ENCODE peak calls at places on chromosomes 2 and 18, in ten cellular contexts. G is hepatocyte; D is tibial artery; B is heart left ventricle; N is mucosa of descending colon; T is A549; O is aorta; V is right lobe of liver; W is CD8-positive, alpha-beta T cell; H is AG04450. F is an unnamed sample.

GRCh38 chr2:135744761-135745314 is 3.2 kb downstream of the UBXN4 start:
- DNase-seq in G (peak; percentile 39), D (no peak), B (no peak), N (no peak), T (peak; percentile 73), O (no peak), V (no peak), W (no peak), H (no peak), F (no peak)

GRCh38 chr2:122029945-122030344 is 274.5 kb downstream of the TSN start:
- DNase-seq in G (no peak), D (no peak), B (no peak), N (no peak), T (no peak), O (no peak), V (no peak), W (no peak), H (no peak), F (no peak)

GRCh38 chr2:142824756-142825155 is 52.7 kb upstream of the KYNU start:
- DNase-seq in G (no peak), D (no peak), B (no peak), N (no peak), T (no peak), O (no peak), V (no peak), W (no peak), H (no peak), F (no peak)

GRCh38 chr2:28088970-28089369 is 198.4 kb downstream of the BABAM2 start:
- DNase-seq in G (no peak), D (no peak), B (no peak), N (no peak), T (peak; percentile 27), O (no peak), V (no peak), W (no peak), H (no peak), F (no peak)

GRCh38 chr2:219207884-219208740 is 1.5 kb downstream of the ZFAND2B start:
- DNase-seq in G (peak; percentile 31), D (no peak), B (no peak), N (no peak), T (no peak), O (no peak), V (no peak), W (no peak), H (no peak), F (peak; percentile 87)

GRCh38 chr2:23843051-23843976 is 83.6 kb downstream of the ATAD2B start:
- DNase-seq in G (no peak), D (no peak), B (no peak), N (no peak), T (no peak), O (no peak), V (no peak), W (no peak), H (no peak), F (no peak)

GRCh38 chr2:57888463-57888862 is 158.1 kb upstream of the VRK2 start:
- DNase-seq in G (no peak), D (no peak), B (no peak), N (no peak), T (no peak), O (no peak), V (no peak), W (no peak), H (no peak), F (no peak)

GRCh38 chr2:86360781-86361180 is 23.4 kb upstream of the REEP1 start:
- DNase-seq in G (no peak), D (no peak), B (no peak), N (no peak), T (no peak), O (no peak), V (no peak), W (no peak), H (no peak), F (peak; percentile 64)

GRCh38 chr2:133600231-133600630 is 32.0 kb upstream of the NCKAP5 start:
- DNase-seq in G (no peak), D (no peak), B (no peak), N (no peak), T (no peak), O (no peak), V (no peak), W (no peak), H (no peak), F (no peak)

GRCh38 chr2:159906315-159906714 is 108.3 kb upstream of the CD302 start:
- DNase-seq in G (peak; percentile 58), D (no peak), B (no peak), N (peak; percentile 63), T (no peak), O (no peak), V (no peak), W (no peak), H (no peak), F (no peak)

GRCh38 chr2:15805772-15806171 is 134.6 kb upstream of the MYCN start:
- DNase-seq in G (no peak), D (no peak), B (no peak), N (no peak), T (no peak), O (no peak), V (no peak), W (no peak), H (no peak), F (no peak)

GRCh38 chr2:15806801-15807417 is 133.4 kb upstream of the MYCN start:
- DNase-seq in G (no peak), D (no peak), B (no peak), N (no peak), T (no peak), O (no peak), V (no peak), W (no peak), H (no peak), F (no peak)

GRCh38 chr2:15804691-15805090 is 135.7 kb upstream of the MYCN start:
- DNase-seq in G (no peak), D (no peak), B (no peak), N (no peak), T (no peak), O (no peak), V (no peak), W (no peak), H (no peak), F (no peak)

GRCh38 chr2:15803987-15804619 is 136.2 kb upstream of the MYCN start:
- DNase-seq in G (no peak), D (no peak), B (no peak), N (no peak), T (no peak), O (no peak), V (no peak), W (no peak), H (no peak), F (no peak)

DNA sequence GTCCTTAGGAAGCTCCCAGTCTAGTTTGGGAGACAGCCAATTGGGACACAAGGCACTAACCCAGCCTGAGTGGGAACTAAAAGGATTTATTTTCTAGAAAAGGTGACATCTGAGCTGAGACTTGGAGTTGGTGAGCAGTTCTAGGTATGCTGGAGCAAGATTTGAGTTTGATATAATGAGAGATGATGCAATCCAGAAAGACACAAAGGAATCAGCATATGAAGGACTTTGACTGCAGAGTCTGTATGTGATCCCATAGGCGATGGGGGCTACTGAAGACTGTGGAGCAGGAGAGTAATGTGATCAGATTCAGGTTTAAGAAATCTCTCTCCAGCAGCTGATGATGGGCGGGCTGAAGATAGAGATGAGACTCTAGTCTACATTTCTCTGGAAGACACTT is 135.1 kb upstream of the MYCN start:
- DNase-seq in G (no peak), D (no peak), B (no peak), N (no peak), T (no peak), O (no peak), V (no peak), W (no peak), H (no peak), F (no peak)
- H3K9me3 ChIP-seq in G (no peaks in the 10 kb centered on the region), D (no peaks in the 10 kb centered on the region), B (no peaks in the 10 kb centered on the region), N (no peaks in the 10 kb centered on the region), T (no peaks in the 10 kb centered on the region), O (no peaks in the 10 kb centered on the region), V (no peaks in the 10 kb centered on the region), W (no peaks in the 10 kb centered on the region), H (peaks cover 48% of the 10 kb centered on the region), F (no peaks in the 10 kb centered on the region)

DNA sequence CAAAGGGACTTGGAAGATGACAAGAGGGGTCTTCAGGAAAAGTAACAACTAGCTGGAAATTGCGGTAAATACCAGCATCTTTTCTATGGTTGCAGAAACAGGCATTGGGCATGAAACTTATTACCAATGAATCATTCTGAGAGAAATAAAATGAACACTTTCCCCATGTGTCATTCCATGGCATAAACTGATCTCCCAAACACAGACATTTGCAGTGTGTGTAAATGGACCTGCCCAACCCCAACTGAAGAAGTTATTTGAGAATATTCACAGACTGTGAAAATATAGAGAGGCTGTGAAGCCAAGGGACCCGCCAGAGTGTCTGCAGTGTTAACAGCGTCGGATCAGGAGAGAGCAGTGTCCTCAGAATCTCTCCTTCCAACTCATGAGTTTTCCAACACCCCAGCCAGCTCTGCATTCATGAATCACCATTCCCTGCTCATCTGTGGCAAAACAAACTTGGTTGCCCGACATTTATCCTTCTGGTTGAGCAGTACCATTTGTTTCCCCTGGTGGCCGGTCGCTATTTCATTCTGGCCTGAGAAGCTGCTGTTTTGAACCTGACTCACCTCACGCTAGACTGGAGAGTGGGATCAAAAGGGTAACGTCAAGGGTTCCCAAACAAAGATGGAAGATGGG is 238.4 kb downstream of the PID1 start:
- DNase-seq in G (no peak), D (no peak), B (no peak), N (no peak), T (no peak), O (no peak), V (no peak), W (no peak), H (no peak), F (no peak)
- H3K9me3 ChIP-seq in G (no peaks in the 10 kb centered on the region), D (no peaks in the 10 kb centered on the region), B (no peaks in the 10 kb centered on the region), N (no peaks in the 10 kb centered on the region), T (no peaks in the 10 kb centered on the region), O (no peaks in the 10 kb centered on the region), V (no peaks in the 10 kb centered on the region), W (no peaks in the 10 kb centered on the region), H (peaks cover 10% of the 10 kb centered on the region), F (no peaks in the 10 kb centered on the region)

GRCh38 chr18:77248873-77249582 is 620 bp upstream of the GALR1 start:
- DNase-seq in G (no peak), D (no peak), B (no peak), N (no peak), T (no peak), O (no peak), V (no peak), W (no peak), H (no peak), F (no peak)
- H3K9me3 ChIP-seq in G (no peaks in the 10 kb centered on the region), D (no peaks in the 10 kb centered on the region), B (peaks cover 3% of the 10 kb centered on the region), N (no peaks in the 10 kb centered on the region), T (peaks cover 13% of the 10 kb centered on the region), O (peaks cover 8% of the 10 kb centered on the region), V (no peaks in the 10 kb centered on the region), W (no peaks in the 10 kb centered on the region), H (peaks cover 4% of the 10 kb centered on the region), F (peaks cover 7% of the 10 kb centered on the region)

DNA sequence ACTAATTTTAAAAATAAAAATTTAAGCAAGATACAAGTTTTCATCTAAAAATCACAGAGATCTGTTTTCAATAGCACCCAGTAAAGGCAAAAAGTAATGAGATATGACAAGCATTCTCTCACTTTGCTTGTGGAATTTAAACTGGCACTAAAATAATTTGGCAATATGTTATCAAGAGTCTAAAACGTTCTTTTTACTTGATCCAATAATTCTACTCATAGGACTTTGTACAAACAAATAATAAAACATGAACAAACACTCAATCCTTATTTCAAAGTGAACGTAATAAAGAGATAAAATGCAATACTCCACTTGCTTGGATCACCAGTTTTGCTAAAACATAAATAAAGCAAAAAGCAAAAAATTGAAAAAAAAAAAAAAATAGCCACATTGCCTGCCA is 30.4 kb downstream of the PIAS2 start:
- DNase-seq in G (no peak), D (no peak), B (no peak), N (no peak), T (no peak), O (no peak), V (no peak), W (no peak), H (no peak), F (no peak)
- H3K9me3 ChIP-seq in G (peaks cover 15% of the 10 kb centered on the region), D (peaks cover 14% of the 10 kb centered on the region), B (peaks cover 25% of the 10 kb centered on the region), N (peaks cover 19% of the 10 kb centered on the region), T (peaks cover 15% of the 10 kb centered on the region), O (peaks cover 5% of the 10 kb centered on the region), V (peaks cover 4% of the 10 kb centered on the region), W (peaks cover 6% of the 10 kb centered on the region), H (peaks cover 4% of the 10 kb centered on the region), F (peaks cover 16% of the 10 kb centered on the region)